ENCODE peak calls at places on chromosome 4, in eight cellular contexts. R is cardiac fibroblast; N is activated naive CD8-positive, alpha-beta T cell treated with anti-CD3 and anti-CD28 coated beads, Interleukin-2, amount 50 U/mL, for 16 hours; H is pancreas; O is astrocyte of the hippocampus; V is ELR; X is T-helper 17 cell; E is neural progenitor cell. A is an unnamed sample.

GRCh38 chr4:2913168-2913567 is 50.0 kb downstream of the NOP14 start:
- DNase-seq in R (no peak), N (no peak), H (no peak), O (no peak), V (no peak), X (no peak), E (no peak), A (no peak)

GRCh38 chr4:89298160-89298559 is 9.4 kb downstream of the GPRIN3 start:
- DNase-seq in R (no peak), N (no peak), H (no peak), O (no peak), V (no peak), X (peak; percentile 28), E (no peak), A (no peak)

GRCh38 chr4:6327220-6327917 is 57.7 kb downstream of the WFS1 start:
- DNase-seq in R (peak; percentile 75), N (peak; percentile 54), H (peak; percentile 95), O (peak; percentile 86), V (peak; percentile 67), X (peak; percentile 64), E (peak; percentile 85), A (peak; percentile 73)

GRCh38 chr4:77699731-77700210 is 94.2 kb downstream of the CXCL13 start:
- DNase-seq in R (peak; percentile 78), N (no peak), H (no peak), O (peak; percentile 71), V (peak; percentile 84), X (no peak), E (peak; percentile 70), A (no peak)

GRCh38 chr4:67929447-67929846 is 33.8 kb downstream of the TMPRSS11A start:
- DNase-seq in R (no peak), N (no peak), H (no peak), O (peak; percentile 17), V (peak; percentile 67), X (no peak), E (no peak), A (no peak)

GRCh38 chr4:165433529-165433928 is 54.7 kb downstream of the CPE start:
- DNase-seq in R (no peak), N (no peak), H (no peak), O (no peak), V (no peak), X (no peak), E (no peak), A (no peak)

GRCh38 chr4:73070072-73070385 is 513 bp upstream of the COX18 start:
- DNase-seq in R (no peak), N (no peak), H (no peak), O (no peak), V (no peak), X (no peak), E (no peak), A (no peak)

GRCh38 chr4:45102716-45103115 is 376.4 kb upstream of the GNPDA2 start:
- DNase-seq in R (no peak), N (no peak), H (no peak), O (peak; percentile 2), V (no peak), X (no peak), E (no peak), A (no peak)

GRCh38 chr4:2662598-2662997 is 93.5 kb downstream of the TNIP2 start:
- DNase-seq in R (peak; percentile 78), N (no peak), H (no peak), O (peak; percentile 53), V (peak; percentile 90), X (no peak), E (no peak), A (no peak)

GRCh38 chr4:83108101-83108861 is 6.2 kb downstream of the PLAC8 start:
- DNase-seq in R (no peak), N (no peak), H (no peak), O (no peak), V (no peak), X (no peak), E (no peak), A (no peak)

GRCh38 chr4:163673848-163674702 is 179.6 kb downstream of the TMA16 start:
- DNase-seq in R (no peak), N (no peak), H (no peak), O (no peak), V (no peak), X (no peak), E (no peak), A (no peak)

GRCh38 chr4:159185593-159186023 is 82.7 kb downstream of the RAPGEF2 start:
- DNase-seq in R (no peak), N (no peak), H (no peak), O (peak; percentile 29), V (no peak), X (no peak), E (no peak), A (no peak)

GRCh38 chr4:55439023-55439422 is 43.3 kb downstream of the TMEM165 start:
- DNase-seq in R (no peak), N (no peak), H (no peak), O (no peak), V (no peak), X (no peak), E (no peak), A (no peak)

GRCh38 chr4:151532001-151532708 is 123.2 kb downstream of the FHIP1A start:
- DNase-seq in R (peak; percentile 8), N (no peak), H (no peak), O (no peak), V (no peak), X (no peak), E (no peak), A (no peak)

GRCh38 chr4:113553082-113553481 is 208.5 kb downstream of the CAMK2D start:
- DNase-seq in R (no peak), N (no peak), H (no peak), O (no peak), V (no peak), X (no peak), E (no peak), A (no peak)

GRCh38 chr4:185889566-185889965 is 77.6 kb upstream of the SORBS2 start:
- DNase-seq in R (no peak), N (no peak), H (no peak), O (no peak), V (no peak), X (no peak), E (no peak), A (no peak)

GRCh38 chr4:189032939-189033338 is 893.7 kb downstream of the TRIML1 start:
- DNase-seq in R (no peak), N (no peak), H (no peak), O (no peak), V (no peak), X (no peak), E (no peak), A (no peak)

GRCh38 chr4:9847971-9848764 is 66.7 kb downstream of the DRD5 start:
- DNase-seq in R (no peak), N (no peak), H (no peak), O (no peak), V (no peak), X (no peak), E (no peak), A (no peak)

GRCh38 chr4:41468122-41468521 is 69.8 kb upstream of the LIMCH1 start:
- DNase-seq in R (no peak), N (no peak), H (no peak), O (no peak), V (no peak), X (no peak), E (no peak), A (no peak)

GRCh38 chr4:139171878-139172691 is 4.9 kb downstream of the ELF2 start:
- DNase-seq in R (peak; percentile 48), N (no peak), H (no peak), O (peak; percentile 17), V (peak; percentile 79), X (no peak), E (no peak), A (no peak)

GRCh38 chr4:84327526-84327925 is 171.6 kb downstream of the NKX6-1 start:
- DNase-seq in R (no peak), N (no peak), H (no peak), O (no peak), V (no peak), X (no peak), E (no peak), A (no peak)

GRCh38 chr4:87030606-87031441 is 96.0 kb downstream of the AFF1 start:
- DNase-seq in R (peak; percentile 71), N (no peak), H (no peak), O (peak; percentile 41), V (no peak), X (no peak), E (peak; percentile 46), A (no peak)

GRCh38 chr4:147479817-147480216 is 1.1 kb upstream of the EDNRA start:
- DNase-seq in R (peak; percentile 95), N (no peak), H (no peak), O (peak; percentile 76), V (no peak), X (no peak), E (no peak), A (no peak)

GRCh38 chr4:113232194-113232593 is 182.7 kb downstream of the ANK2 start:
- DNase-seq in R (no peak), N (no peak), H (no peak), O (peak; percentile 28), V (peak; percentile 32), X (no peak), E (no peak), A (no peak)

GRCh38 chr4:6972911-6973310 is 63.3 kb downstream of the TBC1D14 start:
- DNase-seq in R (no peak), N (no peak), H (no peak), O (peak; percentile 54), V (no peak), X (no peak), E (peak; percentile 59), A (no peak)

GRCh38 chr4:5780831-5781480 is 70.0 kb downstream of the EVC start:
- DNase-seq in R (peak; percentile 40), N (no peak), H (no peak), O (no peak), V (peak; percentile 88), X (no peak), E (no peak), A (no peak)

GRCh38 chr4:101256222-101256621 is 91.1 kb downstream of the PPP3CA start:
- DNase-seq in R (no peak), N (no peak), H (no peak), O (no peak), V (no peak), X (no peak), E (no peak), A (no peak)

GRCh38 chr4:130183096-130183495 is 1087.1 kb downstream of the C4orf33 start:
- DNase-seq in R (no peak), N (no peak), H (no peak), O (peak; percentile 30), V (peak; percentile 60), X (no peak), E (no peak), A (no peak)

GRCh38 chr4:139589619-139590018 is 33.6 kb upstream of the SETD7 start:
- DNase-seq in R (no peak), N (no peak), H (no peak), O (no peak), V (no peak), X (no peak), E (no peak), A (no peak)

GRCh38 chr4:144705861-144706590 is 60.1 kb downstream of the HHIP start:
- DNase-seq in R (peak; percentile 27), N (no peak), H (no peak), O (peak; percentile 6), V (no peak), X (no peak), E (peak; percentile 36), A (no peak)

GRCh38 chr4:184310171-184310567 is 92.5 kb upstream of the ENPP6 start:
- DNase-seq in R (no peak), N (no peak), H (no peak), O (no peak), V (no peak), X (no peak), E (no peak), A (no peak)

GRCh38 chr4:26860922-26861433 is 337 bp downstream of the STIM2 start:
- DNase-seq in R (peak; percentile 67), N (peak; percentile 4), H (peak; percentile 81), O (peak; percentile 87), V (peak; percentile 61), X (no peak), E (peak; percentile 81), A (no peak)

GRCh38 chr4:132824721-132825120 is 324.4 kb upstream of the PCDH10 start:
- DNase-seq in R (no peak), N (no peak), H (no peak), O (no peak), V (no peak), X (no peak), E (no peak), A (no peak)

GRCh38 chr4:136900706-136901105 is 631.6 kb downstream of the PCDH18 start:
- DNase-seq in R (peak; percentile 29), N (no peak), H (no peak), O (no peak), V (peak; percentile 7), X (no peak), E (no peak), A (no peak)

A was measured in GM18507.